ENCODE peak calls at places on chromosome 3, in eight cellular contexts. V is Right ventricle myocardium superior, A is mesothelial cell of epicardium, U is A172, M is nephron progenitor cell, I is tibial nerve, B is left cardiac atrium, F is SJSA1. S is an unnamed sample.

GRCh38 chr3:38582941-38583645 is 66.4 kb downstream of the SCN5A start:
- DNase-seq in A (peak), M (no peak), V (no peak), I (no peak), U (no peak), F (no peak), B (no peak), S (no peak)

GRCh38 chr3:6326760-6327159 is 534.2 kb upstream of the GRM7 start:
- DNase-seq in M (no peak), V (no peak), B (no peak), U (no peak), I (no peak), F (no peak), A (no peak), S (no peak)

GRCh38 chr3:16455001-16455400 is 58.5 kb downstream of the RFTN1 start:
- DNase-seq in A (no peak), V (peak), I (peak), M (no peak), B (no peak), F (no peak), U (no peak), S (peak)

GRCh38 chr3:111803123-111803593 is 55.9 kb upstream of the PHLDB2 start:
- DNase-seq in B (peak), U (peak), A (no peak), V (peak), F (peak), M (no peak), I (peak), S (peak)

GRCh38 chr3:22296641-22297040 is 545.6 kb upstream of the ZNF385D start:
- DNase-seq in I (no peak), V (no peak), A (no peak), B (no peak), F (no peak), M (no peak), U (no peak), S (peak)

GRCh38 chr3:77001071-77001470 is 38.8 kb upstream of the ROBO2 start:
- DNase-seq in A (no peak), I (no peak), F (no peak), V (no peak), U (no peak), B (no peak), M (no peak), S (no peak)

GRCh38 chr3:50971487-50971924 is 296.8 kb downstream of the DOCK3 start:
- DNase-seq in M (peak), B (no peak), U (peak), V (no peak), F (peak), A (no peak), I (no peak), S (no peak)

GRCh38 chr3:160003520-160004128 is 15.0 kb downstream of the IL12A start:
- DNase-seq in I (peak), F (peak), U (peak), M (peak), A (no peak), V (peak), B (peak), S (peak)

GRCh38 chr3:143367171-143367570 is 247.6 kb downstream of the CHST2 start:
- DNase-seq in F (no peak), I (no peak), B (no peak), V (no peak), A (no peak), M (no peak), U (no peak), S (no peak)

GRCh38 chr3:15974647-15975046 is 176.9 kb upstream of the ANKRD28 start:
- DNase-seq in M (no peak), B (no peak), F (no peak), V (no peak), A (no peak), U (no peak), I (no peak), S (no peak)

GRCh38 chr3:84175449-84175848 is 783.3 kb upstream of the CADM2 start:
- DNase-seq in I (no peak), U (no peak), M (no peak), V (no peak), B (no peak), F (no peak), A (no peak), S (no peak)

GRCh38 chr3:66408458-66408857 is 92.4 kb downstream of the LRIG1 start:
- DNase-seq in U (no peak), I (no peak), V (no peak), A (no peak), F (no peak), M (no peak), B (peak), S (no peak)

GRCh38 chr3:136778865-136779264 is 26.7 kb upstream of the STAG1 start:
- DNase-seq in U (peak), F (peak), M (no peak), A (no peak), B (no peak), V (no peak), I (no peak), S (no peak)

GRCh38 chr3:44981220-44981619 is 5.2 kb downstream of the EXOSC7 start:
- DNase-seq in A (no peak), U (peak), F (no peak), V (no peak), I (no peak), M (no peak), B (no peak), S (no peak)

GRCh38 chr3:61645148-61645547 is 83.8 kb downstream of the PTPRG start:
- DNase-seq in B (no peak), U (no peak), A (no peak), M (no peak), F (no peak), V (no peak), I (no peak), S (no peak)

GRCh38 chr3:69612791-69613190 is 126.5 kb upstream of the MITF start:
- DNase-seq in B (no peak), V (no peak), I (no peak), M (no peak), U (no peak), F (no peak), A (no peak), S (no peak)

GRCh38 chr3:113234028-113234427 is 22.7 kb downstream of the BOC start:
- DNase-seq in I (no peak), A (no peak), M (no peak), V (no peak), F (no peak), U (no peak), B (no peak), S (no peak)

GRCh38 chr3:82144811-82145210 is 383.4 kb upstream of the GBE1 start:
- DNase-seq in I (no peak), F (no peak), M (no peak), A (no peak), U (no peak), B (no peak), V (no peak), S (no peak)

GRCh38 chr3:159821148-159821547 is 167.5 kb upstream of the IL12A start:
- DNase-seq in B (no peak), M (no peak), V (no peak), I (no peak), U (no peak), A (no peak), F (no peak), S (no peak)

GRCh38 chr3:175893566-175893965 is 1034.4 kb downstream of the NAALADL2 start:
- DNase-seq in M (no peak), A (no peak), I (no peak), F (no peak), B (no peak), U (no peak), V (no peak), S (no peak)

GRCh38 chr3:58874248-58874741 is 175.5 kb downstream of the CFAP20DC start:
- DNase-seq in A (no peak), V (no peak), I (no peak), U (peak), F (peak), M (no peak), B (no peak), S (no peak)

GRCh38 chr3:161252143-161252542 is 31.0 kb downstream of the NMD3 start:
- DNase-seq in F (no peak), M (no peak), U (no peak), V (no peak), I (no peak), B (no peak), A (no peak), S (no peak)

GRCh38 chr3:177519588-177519987 is 322.3 kb upstream of the TBL1XR1 start:
- DNase-seq in I (no peak), B (no peak), U (no peak), V (peak), F (no peak), A (no peak), M (no peak), S (no peak)

GRCh38 chr3:31377045-31377642 is 155.6 kb upstream of the STT3B start:
- DNase-seq in I (no peak), M (no peak), F (peak), V (no peak), U (peak), A (no peak), B (no peak), S (no peak)

GRCh38 chr3:64523324-64523723 is 164.5 kb downstream of the ADAMTS9 start:
- DNase-seq in I (no peak), V (no peak), B (no peak), F (no peak), M (no peak), A (no peak), U (no peak), S (no peak)

GRCh38 chr3:197317250-197317963 is 19.0 kb upstream of the DLG1 start:
- DNase-seq in A (no peak), M (no peak), V (no peak), U (peak), I (no peak), B (no peak), F (peak), S (no peak)

GRCh38 chr3:179321585-179322322 is 1.1 kb upstream of the ZNF639 start:
- DNase-seq in B (no peak), I (peak), F (peak), M (no peak), U (peak), A (no peak), V (no peak), S (no peak)

GRCh38 chr3:101026881-101027678 is 33.9 kb upstream of the ABI3BP start:
- DNase-seq in F (no peak), V (no peak), B (no peak), A (no peak), U (no peak), M (no peak), I (no peak), S (no peak)

GRCh38 chr3:190424478-190425439 is 24.9 kb downstream of the TMEM207 start:
- DNase-seq in U (peak), A (no peak), F (peak), B (peak), M (peak), V (peak), I (peak), S (peak)

GRCh38 chr3:126968995-126969385 is 13.9 kb upstream of the PLXNA1 start:
- DNase-seq in M (no peak), B (no peak), F (no peak), V (peak), I (no peak), A (no peak), U (no peak), S (no peak)

GRCh38 chr3:134150476-134150875 is 100.2 kb downstream of the RYK start:
- DNase-seq in I (no peak), F (no peak), B (peak), U (no peak), A (no peak), M (no peak), V (no peak), S (peak)

S was measured in right cardiac atrium.